ENCODE peak calls at places on chromosomes 11 and 22, in eight cellular contexts. L is body of pancreas; D is uterus; Q is right lobe of liver; B is CD8-positive, alpha-beta memory T cell; W is neural progenitor cell; G is adrenal gland; I is PC-3. V is an unnamed sample.

GRCh38 chr22:28956506-28956905 is 73.1 kb downstream of the ZNRF3 start:
- DNase-seq in I (no peak), L (no peak), W (no peak), G (no peak), B (no peak), D (no peak), Q (no peak), V (no peak)

GRCh38 chr11:60950024-60950423 is 2.0 kb downstream of the SLC15A3 start:
- DNase-seq in L (no peak), B (no peak), G (no peak), D (no peak), Q (no peak), I (no peak), W (no peak), V (peak; percentile 68)

GRCh38 chr22:23237201-23237798 is 57.0 kb downstream of the BCR start:
- DNase-seq in B (no peak), G (peak; percentile 69), W (peak; percentile 77), D (peak; percentile 64), I (no peak), Q (no peak), L (peak; percentile 52), V (peak; percentile 82)

GRCh38 chr11:110469101-110469500 is 39.4 kb downstream of the FDX1 start:
- DNase-seq in Q (no peak), W (no peak), D (no peak), B (no peak), I (no peak), G (no peak), L (no peak), V (no peak)

GRCh38 chr11:105466582-105467228 is 143.2 kb upstream of the GRIA4 start:
- DNase-seq in L (no peak), I (peak; percentile 84), G (no peak), D (no peak), B (no peak), Q (no peak), W (no peak), V (no peak)

GRCh38 chr11:115996125-115996807 is 492.1 kb upstream of the CADM1 start:
- DNase-seq in I (no peak), B (no peak), D (no peak), G (no peak), L (no peak), W (no peak), Q (no peak), V (no peak)

GRCh38 chr22:40202225-40202944 is 24.7 kb downstream of the TNRC6B start:
- DNase-seq in D (no peak), G (peak; percentile 48), Q (no peak), W (no peak), I (no peak), L (no peak), B (no peak), V (no peak)

GRCh38 chr11:14894657-14895598 is 2.9 kb upstream of the CYP2R1 start:
- DNase-seq in G (peak; percentile 73), I (no peak), B (no peak), L (no peak), W (no peak), Q (peak; percentile 64), D (no peak), V (peak; percentile 77)

GRCh38 chr11:5938603-5938965 is 3.5 kb upstream of the OR56A3 start:
- DNase-seq in B (no peak), D (no peak), G (no peak), Q (no peak), W (no peak), L (no peak), I (no peak), V (no peak)

GRCh38 chr11:17066691-17067090 is 10.8 kb downstream of the RPS13 start:
- DNase-seq in G (no peak), D (no peak), W (no peak), Q (no peak), B (no peak), I (no peak), L (no peak), V (no peak)

GRCh38 chr22:49469896-49470740 is 357.6 kb downstream of the BRD1 start:
- DNase-seq in D (no peak), B (no peak), Q (no peak), I (no peak), W (no peak), G (no peak), L (no peak), V (no peak)

GRCh38 chr22:44109417-44109816 is 71.3 kb upstream of the PARVG start:
- DNase-seq in B (no peak), G (no peak), D (no peak), L (no peak), Q (peak; percentile 9), W (no peak), I (no peak), V (peak; percentile 17)

GRCh38 chr11:13289081-13289480 is 11.5 kb downstream of the BMAL1 start:
- DNase-seq in G (no peak), D (no peak), W (peak; percentile 63), Q (no peak), L (no peak), B (no peak), I (peak; percentile 36), V (no peak)

GRCh38 chr11:73334244-73335203 is 26.4 kb downstream of the ARHGEF17 start:
- DNase-seq in B (no peak), I (peak; percentile 62), L (no peak), Q (peak; percentile 70), G (peak; percentile 87), D (peak; percentile 93), W (peak; percentile 39), V (peak; percentile 97)

GRCh38 chr11:15569626-15570025 is 454.9 kb downstream of the INSC start:
- DNase-seq in W (no peak), G (peak; percentile 54), I (no peak), D (no peak), Q (no peak), B (no peak), L (no peak), V (no peak)

GRCh38 chr22:22214819-22215329 is 29.7 kb upstream of the VPREB1 start:
- DNase-seq in L (no peak), I (no peak), B (no peak), W (no peak), D (no peak), G (no peak), Q (no peak), V (no peak)
- H3K27ac ChIP-seq in L (no peak overlapping the region), I (no peak overlapping the region), B (no peak overlapping the region), W (no peak overlapping the region), D (no peak overlapping the region), G (no peak overlapping the region), Q (no peak overlapping the region), V (no peak overlapping the region)

GRCh38 chr11:76207642-76208378 is 1.5 kb upstream of the WNT11 start:
- DNase-seq in L (peak; percentile 85), B (peak; percentile 68), I (peak; percentile 93), G (peak; percentile 84), W (peak; percentile 93), D (peak; percentile 86), Q (peak; percentile 83), V (peak; percentile 89)

GRCh38 chr11:76206327-76207081 is at the start of gene WNT11:
- DNase-seq in L (peak; percentile 66), I (peak; percentile 57), Q (no peak), W (peak; percentile 93), G (peak; percentile 72), B (peak; percentile 32), D (peak; percentile 61), V (no peak)

GRCh38 chr11:76205252-76206076 is 838 bp downstream of the WNT11 start:
- DNase-seq in Q (no peak), W (peak; percentile 52), L (no peak), D (no peak), I (no peak), B (no peak), G (no peak), V (no peak)

GRCh38 chr11:76203937-76204336 is 2.4 kb downstream of the WNT11 start:
- DNase-seq in I (no peak), Q (no peak), L (no peak), B (no peak), D (no peak), W (no peak), G (no peak), V (no peak)

GRCh38 chr11:76206077-76206326 is 300 bp downstream of the WNT11 start:
- DNase-seq in B (no peak), G (no peak), Q (no peak), L (no peak), I (no peak), W (no peak), D (no peak), V (no peak)
- H3K27me3 ChIP-seq in B (peaks cover 44% of the 10 kb centered on the region), G (no peaks in the 10 kb centered on the region), Q (no peaks in the 10 kb centered on the region), L (no peaks in the 10 kb centered on the region), I (peaks cover 41% of the 10 kb centered on the region), W (peaks cover 88% of the 10 kb centered on the region), D (no peaks in the 10 kb centered on the region), V (peaks cover 14% of the 10 kb centered on the region)

DNA sequence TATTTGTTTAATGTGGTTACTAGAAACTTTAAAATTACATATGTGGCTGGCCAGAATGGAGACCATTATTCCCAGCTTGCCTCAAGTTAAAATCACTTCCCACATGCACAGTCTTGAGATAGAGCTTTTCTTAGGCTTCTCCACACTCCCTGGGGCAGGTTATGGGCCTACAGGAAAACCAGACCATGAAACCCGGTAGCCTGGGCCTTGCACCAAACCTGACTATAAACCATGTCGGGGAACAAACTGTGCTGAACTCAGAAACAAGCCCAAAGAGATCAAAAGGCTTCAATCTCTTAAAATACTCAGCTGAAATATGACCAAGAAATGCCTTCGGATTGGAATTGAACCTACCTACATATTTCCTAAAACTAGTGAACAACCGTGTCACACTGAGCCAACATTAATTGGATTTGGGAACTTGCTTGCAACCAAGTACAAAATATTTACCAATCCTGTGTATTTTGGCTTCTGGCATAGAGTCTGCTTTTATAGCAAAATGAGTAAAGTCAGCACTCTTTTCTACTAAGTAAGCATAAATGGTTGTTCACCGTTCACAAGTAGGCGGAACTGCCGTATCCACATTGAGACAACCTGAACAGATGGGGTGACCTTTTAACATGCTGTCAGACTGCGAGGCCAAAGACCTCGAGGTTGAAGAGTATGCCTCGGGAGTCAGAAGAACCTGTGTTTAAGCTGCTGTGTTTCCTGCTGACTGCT is 199.5 kb downstream of the FAM76B start:
- DNase-seq in G (no peak), B (no peak), Q (peak; percentile 76), L (no peak), D (peak; percentile 16), W (no peak), I (no peak), V (no peak)
- H3K27ac ChIP-seq in G (no peak overlapping the region), B (no peak overlapping the region), Q (peak overlapping the region; percentile 70), L (no peak overlapping the region), D (no peak overlapping the region), W (no peak overlapping the region), I (no peak overlapping the region), V (no peak overlapping the region)

GRCh38 chr22:48320671-48321515 is 1506.8 kb downstream of the BRD1 start:
- DNase-seq in B (no peak), G (no peak), W (peak; percentile 47), I (no peak), L (no peak), Q (peak; percentile 52), D (no peak), V (peak; percentile 59)
- H3K27me3 ChIP-seq in B (no peaks in the 10 kb centered on the region), G (no peaks in the 10 kb centered on the region), W (no peaks in the 10 kb centered on the region), I (no peaks in the 10 kb centered on the region), L (no peaks in the 10 kb centered on the region), Q (no peaks in the 10 kb centered on the region), D (no peaks in the 10 kb centered on the region), V (no peaks in the 10 kb centered on the region)

GRCh38 chr11:68380786-68381622 is 68.6 kb downstream of the LRP5 start:
- DNase-seq in D (no peak), G (peak; percentile 66), Q (no peak), L (no peak), B (no peak), W (no peak), I (no peak), V (peak; percentile 81)
- H3K27ac ChIP-seq in D (peak overlapping the region; percentile 51), G (no peak overlapping the region), Q (peak overlapping the region; percentile 65), L (no peak overlapping the region), B (no peak overlapping the region), W (no peak overlapping the region), I (peak overlapping the region; percentile 87), V (peak overlapping the region; percentile 83)

V was measured in sigmoid colon.